ENCODE peak calls at places on chromosomes 2 and 18, in ten cellular contexts. C is left colon; M is NCI-H1436; J is cardiac septum; V is activated T-helper 9 cell treated with anti-CD3 and anti-CD28 coated beads, Interleukin-2, amount 50 U/mL, for 16 hours; I is stimulated activated CD4-positive, alpha-beta T cell treated with anti-CD3 and anti-CD28 coated beads, Interleukin-15, amount 100 ng/mL, for 1 hour; W is activated naive CD4-positive, alpha-beta T cell; F is ELF-1; U is frontal cortex; H is stimulated activated naive CD8-positive, alpha-beta T cell treated with anti-CD3 and anti-CD28 coated beads, Interleukin-15, amount 100 ng/mL, for 72 hours. S is an unnamed sample.
A peak's percentile ranks its signal among the peaks of the same experiment; 100 is the strongest.

GRCh38 chr18:77103991-77104521 is 28.5 kb downstream of the MBP start:
- DNase-seq in C (no peak), M (no peak), J (no peak), V (no peak), I (no peak), W (no peak), F (no peak), U (no peak), H (no peak), S (no peak)

GRCh38 chr18:63368611-63369010 is 1.6 kb upstream of the KDSR start:
- DNase-seq in C (no peak), M (no peak), J (no peak), V (no peak), I (no peak), W (no peak), F (no peak), U (no peak), H (no peak), S (no peak)

GRCh38 chr2:48587560-48587959 is 30.1 kb upstream of the GTF2A1L start:
- DNase-seq in C (no peak), M (no peak), J (no peak), V (no peak), I (no peak), W (no peak), F (peak; percentile 56), U (no peak), H (no peak), S (no peak)

GRCh38 chr18:79801217-79801616 is 3.5 kb downstream of the KCNG2 start:
- DNase-seq in C (no peak), M (no peak), J (peak; percentile 47), V (no peak), I (no peak), W (no peak), F (no peak), U (no peak), H (no peak), S (no peak)

GRCh38 chr2:11749646-11750349 is 3.4 kb downstream of the LPIN1 start:
- DNase-seq in C (no peak), M (no peak), J (no peak), V (no peak), I (no peak), W (no peak), F (peak; percentile 4), U (no peak), H (no peak), S (no peak)

GRCh38 chr18:40121001-40121400 is 1834.0 kb upstream of the PIK3C3 start:
- DNase-seq in C (no peak), M (no peak), J (no peak), V (no peak), I (no peak), W (no peak), F (no peak), U (no peak), H (no peak), S (no peak)

GRCh38 chr2:164770421-164770916 is 71.2 kb downstream of the COBLL1 start:
- DNase-seq in C (no peak), M (no peak), J (no peak), V (no peak), I (no peak), W (no peak), F (no peak), U (no peak), H (no peak), S (no peak)

GRCh38 chr2:64751286-64752260 is 97.9 kb upstream of the SERTAD2 start:
- DNase-seq in C (peak; percentile 99), M (peak; percentile 55), J (no peak), V (peak; percentile 8), I (no peak), W (peak; percentile 82), F (no peak), U (peak; percentile 95), H (peak; percentile 95), S (peak; percentile 97)